ENCODE peak calls at places on chromosomes 2 and 18, in six cellular contexts. One of them, this sample, is unnamed.

GRCh38 chr2:68318686-68319396 is 908 bp downstream of the CNRIP1 start:
- DNase-seq in stimulated activated CD4-positive, alpha-beta T cell treated with anti-CD3 and anti-CD28 coated beads, Interleukin-4, amount 100 ng/mL, for 1 hour: no peak
- DNase-seq in astrocyte of the spinal cord: peak; percentile 10
- DNase-seq in EL: peak; percentile 31
- DNase-seq in amniotic stem cell: no peak
- DNase-seq in spleen: peak; percentile 78
- DNase-seq in this sample: peak; percentile 9

GRCh38 chr2:101806123-101806522 is 108.6 kb downstream of the MAP4K4 start:
- DNase-seq in stimulated activated CD4-positive, alpha-beta T cell treated with anti-CD3 and anti-CD28 coated beads, Interleukin-4, amount 100 ng/mL, for 1 hour: no peak
- DNase-seq in astrocyte of the spinal cord: peak; percentile 84
- DNase-seq in EL: peak; percentile 93
- DNase-seq in amniotic stem cell: peak; percentile 47
- DNase-seq in spleen: no peak
- DNase-seq in this sample: peak; percentile 88

GRCh38 chr2:20965221-20965620 is 78.7 kb downstream of the APOB start:
- DNase-seq in stimulated activated CD4-positive, alpha-beta T cell treated with anti-CD3 and anti-CD28 coated beads, Interleukin-4, amount 100 ng/mL, for 1 hour: no peak
- DNase-seq in astrocyte of the spinal cord: no peak
- DNase-seq in EL: no peak
- DNase-seq in amniotic stem cell: no peak
- DNase-seq in spleen: no peak
- DNase-seq in this sample: no peak

GRCh38 chr2:63023444-63023843 is 27.2 kb upstream of the OTX1 start:
- DNase-seq in stimulated activated CD4-positive, alpha-beta T cell treated with anti-CD3 and anti-CD28 coated beads, Interleukin-4, amount 100 ng/mL, for 1 hour: no peak
- DNase-seq in astrocyte of the spinal cord: peak; percentile 39
- DNase-seq in EL: peak; percentile 57
- DNase-seq in amniotic stem cell: no peak
- DNase-seq in spleen: no peak
- DNase-seq in this sample: peak; percentile 53

GRCh38 chr2:136235451-136236418 is 117.8 kb upstream of the CXCR4 start:
- DNase-seq in stimulated activated CD4-positive, alpha-beta T cell treated with anti-CD3 and anti-CD28 coated beads, Interleukin-4, amount 100 ng/mL, for 1 hour: no peak
- DNase-seq in astrocyte of the spinal cord: peak; percentile 70
- DNase-seq in EL: peak; percentile 65
- DNase-seq in amniotic stem cell: no peak
- DNase-seq in spleen: no peak
- DNase-seq in this sample: peak; percentile 94

GRCh38 chr18:8952796-8953760 is 149.4 kb upstream of the NDUFV2 start:
- DNase-seq in stimulated activated CD4-positive, alpha-beta T cell treated with anti-CD3 and anti-CD28 coated beads, Interleukin-4, amount 100 ng/mL, for 1 hour: no peak
- DNase-seq in astrocyte of the spinal cord: peak; percentile 65
- DNase-seq in EL: peak; percentile 94
- DNase-seq in amniotic stem cell: peak; percentile 20
- DNase-seq in spleen: no peak
- DNase-seq in this sample: peak; percentile 84

GRCh38 chr18:56221195-56222065 is 417.0 kb downstream of the TXNL1 start:
- DNase-seq in stimulated activated CD4-positive, alpha-beta T cell treated with anti-CD3 and anti-CD28 coated beads, Interleukin-4, amount 100 ng/mL, for 1 hour: no peak
- DNase-seq in astrocyte of the spinal cord: no peak
- DNase-seq in EL: no peak
- DNase-seq in amniotic stem cell: no peak
- DNase-seq in spleen: no peak
- DNase-seq in this sample: no peak

GRCh38 chr2:215657844-215658243 is 222.0 kb upstream of the FN1 start:
- DNase-seq in stimulated activated CD4-positive, alpha-beta T cell treated with anti-CD3 and anti-CD28 coated beads, Interleukin-4, amount 100 ng/mL, for 1 hour: no peak
- DNase-seq in astrocyte of the spinal cord: peak; percentile 97
- DNase-seq in EL: peak; percentile 95
- DNase-seq in amniotic stem cell: peak; percentile 90
- DNase-seq in spleen: no peak
- DNase-seq in this sample: peak; percentile 98

GRCh38 chr2:9403924-9404323 is 19.4 kb downstream of the ITGB1BP1 start:
- DNase-seq in stimulated activated CD4-positive, alpha-beta T cell treated with anti-CD3 and anti-CD28 coated beads, Interleukin-4, amount 100 ng/mL, for 1 hour: no peak
- DNase-seq in astrocyte of the spinal cord: peak; percentile 41
- DNase-seq in EL: peak; percentile 37
- DNase-seq in amniotic stem cell: no peak
- DNase-seq in spleen: no peak
- DNase-seq in this sample: peak; percentile 65

GRCh38 chr2:9115219-9115618 is 91.4 kb upstream of the ASAP2 start:
- DNase-seq in stimulated activated CD4-positive, alpha-beta T cell treated with anti-CD3 and anti-CD28 coated beads, Interleukin-4, amount 100 ng/mL, for 1 hour: no peak
- DNase-seq in astrocyte of the spinal cord: no peak
- DNase-seq in EL: no peak
- DNase-seq in amniotic stem cell: no peak
- DNase-seq in spleen: peak; percentile 7
- DNase-seq in this sample: no peak

GRCh38 chr2:191892391-191892790 is 45.5 kb upstream of the CAVIN2 start:
- DNase-seq in stimulated activated CD4-positive, alpha-beta T cell treated with anti-CD3 and anti-CD28 coated beads, Interleukin-4, amount 100 ng/mL, for 1 hour: no peak
- DNase-seq in astrocyte of the spinal cord: peak; percentile 53
- DNase-seq in EL: peak; percentile 86
- DNase-seq in amniotic stem cell: no peak
- DNase-seq in spleen: no peak
- DNase-seq in this sample: peak; percentile 81

GRCh38 chr2:227130636-227131035 is 33.4 kb downstream of the COL4A4 start:
- DNase-seq in stimulated activated CD4-positive, alpha-beta T cell treated with anti-CD3 and anti-CD28 coated beads, Interleukin-4, amount 100 ng/mL, for 1 hour: no peak
- DNase-seq in astrocyte of the spinal cord: no peak
- DNase-seq in EL: no peak
- DNase-seq in amniotic stem cell: no peak
- DNase-seq in spleen: no peak
- DNase-seq in this sample: no peak

GRCh38 chr2:204550738-204551137 is 5.5 kb downstream of the PARD3B start:
- DNase-seq in stimulated activated CD4-positive, alpha-beta T cell treated with anti-CD3 and anti-CD28 coated beads, Interleukin-4, amount 100 ng/mL, for 1 hour: no peak
- DNase-seq in astrocyte of the spinal cord: peak; percentile 62
- DNase-seq in EL: peak; percentile 83
- DNase-seq in amniotic stem cell: peak; percentile 47
- DNase-seq in spleen: no peak
- DNase-seq in this sample: peak; percentile 62

GRCh38 chr2:136058262-136058661 is 59.7 kb downstream of the CXCR4 start:
- DNase-seq in stimulated activated CD4-positive, alpha-beta T cell treated with anti-CD3 and anti-CD28 coated beads, Interleukin-4, amount 100 ng/mL, for 1 hour: no peak
- DNase-seq in astrocyte of the spinal cord: no peak
- DNase-seq in EL: no peak
- DNase-seq in amniotic stem cell: no peak
- DNase-seq in spleen: no peak
- DNase-seq in this sample: no peak

GRCh38 chr2:207055254-207055653 is 110.5 kb downstream of the KLF7 start:
- DNase-seq in stimulated activated CD4-positive, alpha-beta T cell treated with anti-CD3 and anti-CD28 coated beads, Interleukin-4, amount 100 ng/mL, for 1 hour: no peak
- DNase-seq in astrocyte of the spinal cord: no peak
- DNase-seq in EL: no peak
- DNase-seq in amniotic stem cell: no peak
- DNase-seq in spleen: no peak
- DNase-seq in this sample: no peak

GRCh38 chr2:164917296-164917903 is 37.9 kb downstream of the SLC38A11 start:
- DNase-seq in stimulated activated CD4-positive, alpha-beta T cell treated with anti-CD3 and anti-CD28 coated beads, Interleukin-4, amount 100 ng/mL, for 1 hour: no peak
- DNase-seq in astrocyte of the spinal cord: peak; percentile 50
- DNase-seq in EL: peak; percentile 37
- DNase-seq in amniotic stem cell: no peak
- DNase-seq in spleen: no peak
- DNase-seq in this sample: peak; percentile 41

GRCh38 chr2:71813801-71814470 is 333.7 kb downstream of the CYP26B1 start:
- DNase-seq in stimulated activated CD4-positive, alpha-beta T cell treated with anti-CD3 and anti-CD28 coated beads, Interleukin-4, amount 100 ng/mL, for 1 hour: no peak
- DNase-seq in astrocyte of the spinal cord: no peak
- DNase-seq in EL: no peak
- DNase-seq in amniotic stem cell: no peak
- DNase-seq in spleen: no peak
- DNase-seq in this sample: no peak

GRCh38 chr2:227191367-227191766 is 26.9 kb downstream of the COL4A3 start:
- DNase-seq in stimulated activated CD4-positive, alpha-beta T cell treated with anti-CD3 and anti-CD28 coated beads, Interleukin-4, amount 100 ng/mL, for 1 hour: no peak
- DNase-seq in astrocyte of the spinal cord: peak; percentile 35
- DNase-seq in EL: peak; percentile 43
- DNase-seq in amniotic stem cell: no peak
- DNase-seq in spleen: no peak
- DNase-seq in this sample: peak; percentile 14

GRCh38 chr2:3634631-3635091 is 23.3 kb upstream of the ALLC start:
- DNase-seq in stimulated activated CD4-positive, alpha-beta T cell treated with anti-CD3 and anti-CD28 coated beads, Interleukin-4, amount 100 ng/mL, for 1 hour: no peak
- DNase-seq in astrocyte of the spinal cord: no peak
- DNase-seq in EL: no peak
- DNase-seq in amniotic stem cell: no peak
- DNase-seq in spleen: peak; percentile 62
- DNase-seq in this sample: no peak

GRCh38 chr2:65435625-65436168 is 3.3 kb upstream of the SPRED2 start:
- DNase-seq in stimulated activated CD4-positive, alpha-beta T cell treated with anti-CD3 and anti-CD28 coated beads, Interleukin-4, amount 100 ng/mL, for 1 hour: peak; percentile 58
- DNase-seq in astrocyte of the spinal cord: peak; percentile 94
- DNase-seq in EL: peak; percentile 86
- DNase-seq in amniotic stem cell: peak; percentile 82
- DNase-seq in spleen: peak; percentile 91
- DNase-seq in this sample: peak; percentile 91

GRCh38 chr2:175445276-175445675 is 263.8 kb upstream of the ATP5MC3 start:
- DNase-seq in stimulated activated CD4-positive, alpha-beta T cell treated with anti-CD3 and anti-CD28 coated beads, Interleukin-4, amount 100 ng/mL, for 1 hour: no peak
- DNase-seq in astrocyte of the spinal cord: no peak
- DNase-seq in EL: no peak
- DNase-seq in amniotic stem cell: no peak
- DNase-seq in spleen: no peak
- DNase-seq in this sample: no peak

GRCh38 chr2:46970334-46971288 is 55.0 kb upstream of the MCFD2 start:
- DNase-seq in stimulated activated CD4-positive, alpha-beta T cell treated with anti-CD3 and anti-CD28 coated beads, Interleukin-4, amount 100 ng/mL, for 1 hour: no peak
- DNase-seq in astrocyte of the spinal cord: peak; percentile 46
- DNase-seq in EL: peak; percentile 33
- DNase-seq in amniotic stem cell: no peak
- DNase-seq in spleen: peak; percentile 79
- DNase-seq in this sample: peak; percentile 63